ENCODE peak calls at places on chromosomes 2 and 18, in ten cellular contexts. G is frontal cortex; W is kidney epithelial cell; R is pons; O is upper lobe of right lung; M is NAMALWA; Z is stimulated activated naive B cell treated with anti-CD40 and anti-IgM and Interleukin-4, amounts not matched to agents 10 μg/mL and 1 μg/mL and 100 μg/mL, for 72 hours; L is HFF-Myc; A is aorta; P is stimulated activated CD8-positive, alpha-beta memory T cell treated with anti-CD3 and anti-CD28 coated beads, Interleukin-15, amount 100 ng/mL, for 24 hours. K is an unnamed sample.
A peak's percentile ranks its signal among the peaks of the same experiment; 100 is the strongest.

GRCh38 chr2:10982931-10983701 is 71.4 kb downstream of the KCNF1 start:
- DNase-seq in G (no peak), W (no peak), R (peak; percentile 7), O (peak; percentile 70), M (no peak), Z (no peak), L (no peak), A (peak; percentile 50), P (no peak), K (no peak)

GRCh38 chr2:102621630-102622029 is 2.3 kb downstream of the SLC9A2 start:
- DNase-seq in G (no peak), W (no peak), R (no peak), O (no peak), M (no peak), Z (no peak), L (no peak), A (no peak), P (no peak), K (no peak)

GRCh38 chr2:176763871-176764404 is 448.7 kb upstream of the HNRNPA3 start:
- DNase-seq in G (no peak), W (no peak), R (no peak), O (no peak), M (peak; percentile 33), Z (no peak), L (no peak), A (no peak), P (no peak), K (no peak)

GRCh38 chr18:37476182-37476581 is 89.4 kb downstream of the CELF4 start:
- DNase-seq in G (no peak), W (no peak), R (peak; percentile 21), O (no peak), M (peak; percentile 64), Z (no peak), L (no peak), A (no peak), P (no peak), K (no peak)

GRCh38 chr18:76667603-76668002 is 154.8 kb upstream of the ZNF236 start:
- DNase-seq in G (no peak), W (no peak), R (no peak), O (peak; percentile 44), M (no peak), Z (no peak), L (no peak), A (no peak), P (no peak), K (no peak)

GRCh38 chr2:177285892-177286715 is 21.6 kb upstream of the NFE2L2 start:
- DNase-seq in G (no peak), W (no peak), R (no peak), O (no peak), M (no peak), Z (no peak), L (no peak), A (no peak), P (no peak), K (no peak)

GRCh38 chr2:169259402-169259801 is 102.9 kb downstream of the LRP2 start:
- DNase-seq in G (no peak), W (no peak), R (no peak), O (no peak), M (no peak), Z (no peak), L (no peak), A (no peak), P (no peak), K (no peak)

GRCh38 chr2:30491225-30491624 is 44.2 kb downstream of the LCLAT1 start:
- DNase-seq in G (no peak), W (no peak), R (no peak), O (no peak), M (no peak), Z (no peak), L (no peak), A (no peak), P (no peak), K (no peak)

GRCh38 chr2:46711156-46711555 is 204.4 kb downstream of the MCFD2 start:
- DNase-seq in G (no peak), W (no peak), R (no peak), O (no peak), M (no peak), Z (no peak), L (no peak), A (no peak), P (no peak), K (no peak)

GRCh38 chr2:233129351-233129978 is 69.3 kb downstream of the INPP5D start:
- DNase-seq in G (no peak), W (no peak), R (no peak), O (peak; percentile 27), M (no peak), Z (no peak), L (no peak), A (peak; percentile 56), P (no peak), K (no peak)

GRCh38 chr2:26459991-26460612 is 17.8 kb downstream of the OTOF start:
- DNase-seq in G (no peak), W (no peak), R (no peak), O (no peak), M (no peak), Z (no peak), L (no peak), A (peak; percentile 75), P (no peak), K (no peak)

K was measured in retinal pigment epithelial cell.